ENCODE peak calls at places on chromosomes 5 and 9, in nine cellular contexts. J is nephron progenitor cell, Q is neural crest cell, X is trophoblast cell, Y is EL, B is esophagus squamous epithelium, E is NCI-H1417, O is H54, S is posterior cingulate gyrus. H is an unnamed sample.

GRCh38 chr5:87020099-87020934 is 247.4 kb upstream of the RASA1 start:
- DNase-seq in Y (peak), B (no peak), X (no peak), S (peak), J (peak), E (no peak), O (peak), Q (no peak), H (peak)

GRCh38 chr5:143742951-143743350 is 69.0 kb upstream of the HMHB1 start:
- DNase-seq in S (no peak), B (no peak), X (no peak), J (no peak), Y (no peak), Q (no peak), O (no peak), E (no peak), H (no peak)

GRCh38 chr5:134224905-134225779 is 731 bp downstream of the PPP2CA start:
- DNase-seq in E (peak), O (peak), Y (peak), B (no peak), Q (peak), S (peak), X (peak), J (peak), H (peak)

GRCh38 chr5:126351138-126351537 is 72.1 kb upstream of the GRAMD2B start:
- DNase-seq in X (peak), J (no peak), B (no peak), O (no peak), Y (peak), E (no peak), S (no peak), Q (no peak), H (peak)

GRCh38 chr9:134377976-134378375 is 51.7 kb downstream of the RXRA start:
- DNase-seq in B (no peak), O (peak), J (no peak), E (no peak), Y (no peak), S (no peak), Q (no peak), X (peak), H (no peak)

GRCh38 chr5:167105951-167106350 is 1185.5 kb upstream of the WWC1 start:
- DNase-seq in Q (no peak), X (no peak), Y (no peak), S (no peak), B (no peak), O (no peak), E (no peak), J (no peak), H (no peak)

GRCh38 chr5:151148583-151148982 is 9.0 kb downstream of the ANXA6 start:
- DNase-seq in S (no peak), O (no peak), Q (no peak), B (no peak), Y (no peak), J (no peak), X (no peak), E (no peak), H (no peak)

GRCh38 chr5:9192286-9192685 is 353.6 kb downstream of the SEMA5A start:
- DNase-seq in Q (no peak), X (no peak), E (no peak), O (no peak), Y (no peak), J (no peak), S (no peak), B (no peak), H (no peak)

GRCh38 chr5:178940569-178941360 is at the start of gene ZNF454:
- DNase-seq in O (no peak), Y (peak), X (peak), J (peak), E (peak), B (peak), Q (no peak), S (peak), H (peak)

GRCh38 chr9:20356392-20357206 is 265.7 kb downstream of the MLLT3 start:
- DNase-seq in J (peak), B (no peak), E (peak), Q (peak), Y (peak), S (peak), X (peak), O (peak), H (peak)

H was measured in HTR-8/SVneo.